ENCODE peak calls at places on chromosomes 2 and 18, in five cellular contexts. One of them, this sample, is unnamed. For H3K4me1, the result is how much of the 10 kb centered on the place peaks cover.

GRCh38 chr18:48948112-48949050 is 2.4 kb downstream of the SMAD7 start:
- DNase-seq in neuronal stem cell: no peak
- DNase-seq in mesenchymal stem cell: peak
- DNase-seq in trophoblast cell: peak
- DNase-seq in IMR-90: peak
- DNase-seq in this sample: peak

GRCh38 chr2:174797792-174798276 is 33.6 kb upstream of the CHRNA1 start:
- DNase-seq in neuronal stem cell: no peak
- DNase-seq in IMR-90: peak
- DNase-seq in mesenchymal stem cell: no peak
- DNase-seq in trophoblast cell: no peak
- DNase-seq in this sample: no peak

GRCh38 chr2:191441761-191442160 is 196.6 kb downstream of the MYO1B start:
- DNase-seq in mesenchymal stem cell: peak
- DNase-seq in trophoblast cell: no peak
- DNase-seq in neuronal stem cell: no peak
- DNase-seq in IMR-90: peak
- DNase-seq in this sample: no peak

GRCh38 chr2:240959941-240960308 is 38.5 kb upstream of the SNED1 start:
- DNase-seq in mesenchymal stem cell: no peak
- DNase-seq in neuronal stem cell: no peak
- DNase-seq in trophoblast cell: no peak
- DNase-seq in IMR-90: no peak
- DNase-seq in this sample: no peak

GRCh38 chr2:222854773-222855700 is 5.8 kb upstream of the ACSL3 start:
- DNase-seq in neuronal stem cell: no peak
- DNase-seq in trophoblast cell: no peak
- DNase-seq in IMR-90: no peak
- DNase-seq in mesenchymal stem cell: no peak
- DNase-seq in this sample: peak

GRCh38 chr2:236633219-236633570 is 63.6 kb downstream of the ACKR3 start:
- DNase-seq in mesenchymal stem cell: no peak
- DNase-seq in IMR-90: no peak
- DNase-seq in neuronal stem cell: no peak
- DNase-seq in trophoblast cell: no peak
- DNase-seq in this sample: no peak

GRCh38 chr2:240426797-240427721 is 8.4 kb upstream of the GPC1 start:
- DNase-seq in mesenchymal stem cell: peak
- DNase-seq in trophoblast cell: peak
- DNase-seq in IMR-90: peak
- DNase-seq in neuronal stem cell: no peak
- DNase-seq in this sample: no peak

GRCh38 chr2:240432820-240433801 is 2.4 kb upstream of the GPC1 start:
- DNase-seq in neuronal stem cell: no peak
- DNase-seq in mesenchymal stem cell: no peak
- DNase-seq in IMR-90: no peak
- DNase-seq in trophoblast cell: no peak
- DNase-seq in this sample: no peak

GRCh38 chr2:46296840-46297545 is at the start of gene EPAS1:
- DNase-seq in trophoblast cell: peak
- DNase-seq in IMR-90: peak
- DNase-seq in mesenchymal stem cell: peak
- DNase-seq in neuronal stem cell: peak
- DNase-seq in this sample: peak

GRCh38 chr18:62524443-62525200 is 1.8 kb downstream of the ZCCHC2 start:
- DNase-seq in trophoblast cell: peak
- DNase-seq in neuronal stem cell: no peak
- DNase-seq in mesenchymal stem cell: peak
- DNase-seq in IMR-90: peak
- DNase-seq in this sample: peak

GRCh38 chr18:74624491-74624890 is 26.8 kb downstream of the ZNF407 start:
- DNase-seq in mesenchymal stem cell: no peak
- DNase-seq in IMR-90: no peak
- DNase-seq in neuronal stem cell: no peak
- DNase-seq in trophoblast cell: no peak
- DNase-seq in this sample: no peak

GRCh38 chr2:69333352-69333751 is 53.7 kb downstream of the GFPT1 start:
- DNase-seq in trophoblast cell: no peak
- DNase-seq in mesenchymal stem cell: no peak
- DNase-seq in IMR-90: no peak
- DNase-seq in neuronal stem cell: no peak
- DNase-seq in this sample: no peak

GRCh38 chr2:132804045-132804444 is 134.0 kb upstream of the LYPD1 start:
- DNase-seq in IMR-90: peak
- DNase-seq in mesenchymal stem cell: peak
- DNase-seq in trophoblast cell: no peak
- DNase-seq in neuronal stem cell: no peak
- DNase-seq in this sample: peak

GRCh38 chr18:48928787-48929186 is 22.0 kb downstream of the SMAD7 start:
- DNase-seq in IMR-90: peak
- DNase-seq in mesenchymal stem cell: peak
- DNase-seq in trophoblast cell: no peak
- DNase-seq in neuronal stem cell: no peak
- DNase-seq in this sample: peak

GRCh38 chr2:10894264-10894935 is 17.3 kb upstream of the KCNF1 start:
- DNase-seq in mesenchymal stem cell: no peak
- DNase-seq in neuronal stem cell: no peak
- DNase-seq in trophoblast cell: no peak
- DNase-seq in IMR-90: no peak
- DNase-seq in this sample: peak

GRCh38 chr2:119389615-119390306 is 23.0 kb downstream of the DBI start:
- DNase-seq in IMR-90: peak
- DNase-seq in mesenchymal stem cell: peak
- DNase-seq in neuronal stem cell: no peak
- DNase-seq in trophoblast cell: no peak
- DNase-seq in this sample: no peak

GRCh38 chr2:138727956-138728355 is 52.2 kb downstream of the NXPH2 start:
- DNase-seq in IMR-90: no peak
- DNase-seq in neuronal stem cell: no peak
- DNase-seq in trophoblast cell: no peak
- DNase-seq in mesenchymal stem cell: no peak
- DNase-seq in this sample: peak

GRCh38 chr2:20609349-20609994 is 41.4 kb downstream of the HS1BP3 start:
- DNase-seq in IMR-90: peak
- DNase-seq in neuronal stem cell: no peak
- DNase-seq in mesenchymal stem cell: peak
- DNase-seq in trophoblast cell: no peak
- DNase-seq in this sample: no peak

GRCh38 chr2:235614900-235615712 is 121.3 kb downstream of the AGAP1 start:
- DNase-seq in mesenchymal stem cell: peak
- DNase-seq in neuronal stem cell: no peak
- DNase-seq in IMR-90: peak
- DNase-seq in trophoblast cell: no peak
- DNase-seq in this sample: no peak

GRCh38 chr2:212328712-212329496 is 209.7 kb downstream of the ERBB4 start:
- DNase-seq in neuronal stem cell: no peak
- DNase-seq in mesenchymal stem cell: no peak
- DNase-seq in IMR-90: no peak
- DNase-seq in trophoblast cell: no peak
- DNase-seq in this sample: no peak

GRCh38 chr18:75846321-75846720 is 418.8 kb upstream of the SMIM21 start:
- DNase-seq in neuronal stem cell: no peak
- DNase-seq in mesenchymal stem cell: no peak
- DNase-seq in trophoblast cell: no peak
- DNase-seq in IMR-90: no peak
- DNase-seq in this sample: no peak

GRCh38 chr2:140863713-140864112 is 1267.1 kb downstream of the LRP1B start:
- DNase-seq in neuronal stem cell: peak
- DNase-seq in trophoblast cell: no peak
- DNase-seq in IMR-90: peak
- DNase-seq in mesenchymal stem cell: peak
- DNase-seq in this sample: peak

GRCh38 chr18:61581578-61582204 is 248.5 kb downstream of the CDH20 start:
- DNase-seq in IMR-90: peak
- DNase-seq in trophoblast cell: peak
- DNase-seq in neuronal stem cell: peak
- DNase-seq in mesenchymal stem cell: peak
- DNase-seq in this sample: peak

GRCh38 chr18:28086530-28087172 is 90.3 kb downstream of the CDH2 start:
- DNase-seq in IMR-90: peak
- DNase-seq in neuronal stem cell: peak
- DNase-seq in trophoblast cell: no peak
- DNase-seq in mesenchymal stem cell: no peak
- DNase-seq in this sample: no peak

GRCh38 chr2:74003494-74004211 is 18.9 kb downstream of the TET3 start:
- DNase-seq in mesenchymal stem cell: peak
- DNase-seq in trophoblast cell: no peak
- DNase-seq in neuronal stem cell: no peak
- DNase-seq in IMR-90: peak
- DNase-seq in this sample: peak

GRCh38 chr2:102678442-102678841 is 59.1 kb downstream of the SLC9A2 start:
- DNase-seq in IMR-90: no peak
- DNase-seq in neuronal stem cell: no peak
- DNase-seq in mesenchymal stem cell: no peak
- DNase-seq in trophoblast cell: no peak
- DNase-seq in this sample: no peak

GRCh38 chr2:102674370-102674769 is 55.0 kb downstream of the SLC9A2 start:
- DNase-seq in neuronal stem cell: no peak
- DNase-seq in trophoblast cell: no peak
- DNase-seq in IMR-90: no peak
- DNase-seq in mesenchymal stem cell: no peak
- DNase-seq in this sample: no peak

GRCh38 chr2:102672124-102672786 is 52.9 kb downstream of the SLC9A2 start:
- DNase-seq in IMR-90: no peak
- DNase-seq in mesenchymal stem cell: no peak
- DNase-seq in trophoblast cell: no peak
- DNase-seq in neuronal stem cell: no peak
- DNase-seq in this sample: no peak

GRCh38 chr2:102677219-102678215 is 58.2 kb downstream of the SLC9A2 start:
- DNase-seq in trophoblast cell: no peak
- DNase-seq in IMR-90: no peak
- DNase-seq in neuronal stem cell: no peak
- DNase-seq in mesenchymal stem cell: no peak
- DNase-seq in this sample: no peak

DNA sequence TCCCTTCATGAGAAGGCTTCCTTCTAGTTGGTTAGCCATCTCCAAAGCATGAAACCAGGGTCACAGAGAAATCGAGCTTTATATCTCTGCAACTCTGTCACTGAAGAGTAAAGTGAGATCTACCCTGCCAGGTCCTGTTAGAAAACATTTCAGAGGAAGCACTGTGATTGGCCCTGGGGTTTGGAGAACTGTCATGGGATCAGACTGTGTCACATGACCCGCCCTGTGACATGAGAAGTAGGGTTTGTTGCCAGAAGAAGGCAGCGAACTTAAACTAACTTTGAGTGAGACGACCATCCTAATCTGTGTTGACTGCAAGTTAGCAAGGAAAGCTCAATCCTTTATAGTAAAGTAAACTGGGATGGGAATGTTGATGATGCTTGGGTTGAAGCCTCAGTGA is 55.5 kb downstream of the SLC9A2 start:
- DNase-seq in neuronal stem cell: no peak
- DNase-seq in IMR-90: no peak
- DNase-seq in mesenchymal stem cell: no peak
- DNase-seq in trophoblast cell: no peak
- DNase-seq in this sample: peak
- H3K4me2 ChIP-seq in neuronal stem cell: no peak
- H3K4me2 ChIP-seq in IMR-90: no peak
- H3K4me2 ChIP-seq in mesenchymal stem cell: no peak
- H3K4me2 ChIP-seq in trophoblast cell: no peak
- H3K4me2 ChIP-seq in this sample: no peak

GRCh38 chr18:11982981-11983380 is 1.7 kb downstream of the IMPA2 start:
- DNase-seq in mesenchymal stem cell: no peak
- DNase-seq in neuronal stem cell: no peak
- DNase-seq in IMR-90: no peak
- DNase-seq in trophoblast cell: no peak
- DNase-seq in this sample: no peak
- H3K4me1 ChIP-seq in mesenchymal stem cell: under half
- H3K4me1 ChIP-seq in neuronal stem cell: under half
- H3K4me1 ChIP-seq in IMR-90: under half
- H3K4me1 ChIP-seq in trophoblast cell: under half
- H3K4me1 ChIP-seq in this sample: under half

GRCh38 chr18:22933206-22933957 is at the start of gene RBBP8:
- DNase-seq in IMR-90: peak
- DNase-seq in mesenchymal stem cell: peak
- DNase-seq in trophoblast cell: peak
- DNase-seq in neuronal stem cell: peak
- DNase-seq in this sample: peak
- H3K23ac ChIP-seq in IMR-90: peak
- H3K23ac ChIP-seq in mesenchymal stem cell: peak
- H3K23ac ChIP-seq in trophoblast cell: no peak
- H3K23ac ChIP-seq in neuronal stem cell: peak
- H3K23ac ChIP-seq in this sample: no peak

GRCh38 chr2:99674031-99674430 is 184.2 kb upstream of the REV1 start:
- DNase-seq in mesenchymal stem cell: no peak
- DNase-seq in IMR-90: no peak
- DNase-seq in neuronal stem cell: no peak
- DNase-seq in trophoblast cell: no peak
- DNase-seq in this sample: no peak

GRCh38 chr2:99672766-99673375 is 183.1 kb upstream of the REV1 start:
- DNase-seq in mesenchymal stem cell: peak
- DNase-seq in IMR-90: no peak
- DNase-seq in neuronal stem cell: no peak
- DNase-seq in trophoblast cell: peak
- DNase-seq in this sample: no peak

GRCh38 chr2:99666256-99666655 is 176.4 kb upstream of the REV1 start:
- DNase-seq in IMR-90: no peak
- DNase-seq in neuronal stem cell: no peak
- DNase-seq in trophoblast cell: no peak
- DNase-seq in mesenchymal stem cell: no peak
- DNase-seq in this sample: no peak

GRCh38 chr2:99675110-99675661 is 185.4 kb upstream of the REV1 start:
- DNase-seq in mesenchymal stem cell: no peak
- DNase-seq in IMR-90: no peak
- DNase-seq in trophoblast cell: no peak
- DNase-seq in neuronal stem cell: no peak
- DNase-seq in this sample: no peak

DNA sequence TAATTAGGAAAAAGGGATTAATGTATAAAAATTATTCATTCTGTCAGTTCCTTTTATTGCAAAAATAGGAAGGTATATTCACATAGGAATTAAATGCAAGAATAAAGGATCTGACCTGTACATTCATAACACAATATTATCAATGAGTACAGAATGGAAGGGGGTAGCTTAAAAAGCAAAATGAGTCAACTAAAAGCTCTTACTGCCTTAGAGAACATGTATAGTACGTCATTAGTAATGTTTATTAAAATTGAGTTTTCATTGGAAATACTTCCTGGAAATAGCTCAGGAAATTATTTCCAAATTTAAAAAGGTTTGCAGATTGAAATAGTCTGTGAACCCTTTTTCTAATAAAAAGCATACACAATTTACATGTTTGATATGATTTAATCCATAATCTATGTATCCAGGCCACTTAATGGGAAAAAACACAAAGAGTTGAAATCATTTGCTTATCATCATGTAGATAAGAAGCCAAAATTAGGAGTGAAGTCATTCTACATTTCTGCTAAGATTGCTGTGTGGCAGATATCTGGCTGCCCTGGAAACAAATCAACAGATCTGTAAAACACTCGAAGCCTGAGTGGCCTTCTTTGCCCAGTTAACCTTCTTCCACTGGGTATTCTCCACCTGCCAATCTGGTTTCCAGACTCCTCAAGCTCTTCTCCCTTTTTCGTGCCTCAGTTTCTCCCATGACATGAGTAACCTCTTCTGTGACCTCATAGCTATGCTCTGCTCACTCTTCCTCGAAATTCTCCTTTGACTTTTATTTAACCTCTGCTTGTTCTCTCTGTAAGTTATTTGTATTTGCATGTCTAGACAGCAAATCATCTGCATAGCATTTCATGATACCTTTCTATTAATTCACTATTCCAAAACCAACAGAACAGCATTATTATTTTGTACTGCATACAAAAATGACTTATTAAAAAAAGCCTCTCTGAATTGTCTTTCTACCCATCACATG is 181.2 kb upstream of the REV1 start:
- DNase-seq in mesenchymal stem cell: peak
- DNase-seq in neuronal stem cell: no peak
- DNase-seq in trophoblast cell: peak
- DNase-seq in IMR-90: peak
- DNase-seq in this sample: peak
- H3K4me2 ChIP-seq in mesenchymal stem cell: no peak
- H3K4me2 ChIP-seq in neuronal stem cell: no peak
- H3K4me2 ChIP-seq in trophoblast cell: no peak
- H3K4me2 ChIP-seq in IMR-90: no peak
- H3K4me2 ChIP-seq in this sample: no peak

This sample was measured in mesendoderm.